ENCODE peak calls at places on chromosomes 5 and 9, in nine cellular contexts. One of them, this sample, is unnamed. For H3K4me1, the result is how much of the 10 kb centered on the place peaks cover.

GRCh38 chr5:23440703-23441102 is 66.7 kb upstream of the PRDM9 start:
- DNase-seq in CD8-positive, alpha-beta T cell: no peak
- DNase-seq in fibroblast of lung: no peak
- DNase-seq in GM23338: no peak
- DNase-seq in left ventricle myocardium inferior: no peak
- DNase-seq in K562: no peak
- DNase-seq in heart right ventricle: no peak
- DNase-seq in right lobe of liver: no peak
- DNase-seq in PC-3: peak
- DNase-seq in this sample: no peak

GRCh38 chr9:89891221-89892052 is 286.6 kb downstream of the GADD45G start:
- DNase-seq in CD8-positive, alpha-beta T cell: no peak
- DNase-seq in fibroblast of lung: peak
- DNase-seq in GM23338: no peak
- DNase-seq in left ventricle myocardium inferior: peak
- DNase-seq in K562: no peak
- DNase-seq in heart right ventricle: peak
- DNase-seq in right lobe of liver: peak
- DNase-seq in PC-3: no peak
- DNase-seq in this sample: peak

GRCh38 chr9:93598647-93599241 is 22.4 kb downstream of the PHF2 start:
- DNase-seq in CD8-positive, alpha-beta T cell: peak
- DNase-seq in fibroblast of lung: no peak
- DNase-seq in GM23338: no peak
- DNase-seq in left ventricle myocardium inferior: no peak
- DNase-seq in K562: no peak
- DNase-seq in heart right ventricle: no peak
- DNase-seq in right lobe of liver: peak
- DNase-seq in PC-3: no peak
- DNase-seq in this sample: no peak

GRCh38 chr9:82445556-82445955 is 457.0 kb downstream of the SPATA31D1 start:
- DNase-seq in CD8-positive, alpha-beta T cell: no peak
- DNase-seq in fibroblast of lung: no peak
- DNase-seq in GM23338: no peak
- DNase-seq in left ventricle myocardium inferior: no peak
- DNase-seq in K562: no peak
- DNase-seq in heart right ventricle: no peak
- DNase-seq in right lobe of liver: no peak
- DNase-seq in PC-3: no peak
- DNase-seq in this sample: no peak

GRCh38 chr9:17750285-17750684 is 171.4 kb downstream of the SH3GL2 start:
- DNase-seq in CD8-positive, alpha-beta T cell: no peak
- DNase-seq in fibroblast of lung: no peak
- DNase-seq in GM23338: no peak
- DNase-seq in left ventricle myocardium inferior: no peak
- DNase-seq in K562: no peak
- DNase-seq in heart right ventricle: no peak
- DNase-seq in right lobe of liver: no peak
- DNase-seq in PC-3: no peak
- DNase-seq in this sample: no peak

GRCh38 chr5:139745121-139745799 is 50.3 kb upstream of the PSD2 start:
- DNase-seq in CD8-positive, alpha-beta T cell: no peak
- DNase-seq in fibroblast of lung: peak
- DNase-seq in GM23338: no peak
- DNase-seq in left ventricle myocardium inferior: peak
- DNase-seq in K562: peak
- DNase-seq in heart right ventricle: peak
- DNase-seq in right lobe of liver: no peak
- DNase-seq in PC-3: peak
- DNase-seq in this sample: no peak

GRCh38 chr5:112863549-112863948 is 2.5 kb downstream of the SRP19 start:
- DNase-seq in CD8-positive, alpha-beta T cell: no peak
- DNase-seq in fibroblast of lung: no peak
- DNase-seq in GM23338: no peak
- DNase-seq in left ventricle myocardium inferior: no peak
- DNase-seq in K562: no peak
- DNase-seq in heart right ventricle: peak
- DNase-seq in right lobe of liver: peak
- DNase-seq in PC-3: no peak
- DNase-seq in this sample: no peak

GRCh38 chr9:96420468-96421219 is 2.5 kb upstream of the ZNF367 start:
- DNase-seq in CD8-positive, alpha-beta T cell: no peak
- DNase-seq in fibroblast of lung: peak
- DNase-seq in GM23338: peak
- DNase-seq in left ventricle myocardium inferior: no peak
- DNase-seq in K562: peak
- DNase-seq in heart right ventricle: no peak
- DNase-seq in right lobe of liver: peak
- DNase-seq in PC-3: peak
- DNase-seq in this sample: no peak

GRCh38 chr9:15482146-15482545 is 28.6 kb downstream of the PSIP1 start:
- DNase-seq in CD8-positive, alpha-beta T cell: no peak
- DNase-seq in fibroblast of lung: peak
- DNase-seq in GM23338: no peak
- DNase-seq in left ventricle myocardium inferior: no peak
- DNase-seq in K562: no peak
- DNase-seq in heart right ventricle: no peak
- DNase-seq in right lobe of liver: no peak
- DNase-seq in PC-3: no peak
- DNase-seq in this sample: no peak

GRCh38 chr5:100131161-100131560 is 404.0 kb upstream of the FAM174A start:
- DNase-seq in CD8-positive, alpha-beta T cell: no peak
- DNase-seq in fibroblast of lung: peak
- DNase-seq in GM23338: no peak
- DNase-seq in left ventricle myocardium inferior: no peak
- DNase-seq in K562: no peak
- DNase-seq in heart right ventricle: no peak
- DNase-seq in right lobe of liver: no peak
- DNase-seq in PC-3: no peak
- DNase-seq in this sample: no peak

GRCh38 chr5:169740435-169740834 is 103.4 kb downstream of the DOCK2 start:
- DNase-seq in CD8-positive, alpha-beta T cell: no peak
- DNase-seq in fibroblast of lung: no peak
- DNase-seq in GM23338: peak
- DNase-seq in left ventricle myocardium inferior: no peak
- DNase-seq in K562: no peak
- DNase-seq in heart right ventricle: no peak
- DNase-seq in right lobe of liver: no peak
- DNase-seq in PC-3: no peak
- DNase-seq in this sample: no peak

GRCh38 chr9:137814841-137815240 is 62.7 kb upstream of the CACNA1B start:
- DNase-seq in CD8-positive, alpha-beta T cell: no peak
- DNase-seq in fibroblast of lung: no peak
- DNase-seq in GM23338: no peak
- DNase-seq in left ventricle myocardium inferior: no peak
- DNase-seq in K562: no peak
- DNase-seq in heart right ventricle: no peak
- DNase-seq in right lobe of liver: no peak
- DNase-seq in PC-3: no peak
- DNase-seq in this sample: no peak

GRCh38 chr5:14671414-14671813 is 6.9 kb downstream of the OTULIN start:
- DNase-seq in CD8-positive, alpha-beta T cell: no peak
- DNase-seq in fibroblast of lung: no peak
- DNase-seq in GM23338: no peak
- DNase-seq in left ventricle myocardium inferior: no peak
- DNase-seq in K562: no peak
- DNase-seq in heart right ventricle: no peak
- DNase-seq in right lobe of liver: no peak
- DNase-seq in PC-3: peak
- DNase-seq in this sample: no peak

GRCh38 chr5:999724-1000123 is 8.9 kb upstream of the NKD2 start:
- DNase-seq in CD8-positive, alpha-beta T cell: no peak
- DNase-seq in fibroblast of lung: no peak
- DNase-seq in GM23338: no peak
- DNase-seq in left ventricle myocardium inferior: no peak
- DNase-seq in K562: no peak
- DNase-seq in heart right ventricle: no peak
- DNase-seq in right lobe of liver: no peak
- DNase-seq in PC-3: no peak
- DNase-seq in this sample: no peak

GRCh38 chr5:120734033-120734432 is 269.9 kb downstream of the PRR16 start:
- DNase-seq in CD8-positive, alpha-beta T cell: no peak
- DNase-seq in fibroblast of lung: no peak
- DNase-seq in GM23338: peak
- DNase-seq in left ventricle myocardium inferior: no peak
- DNase-seq in K562: no peak
- DNase-seq in heart right ventricle: peak
- DNase-seq in right lobe of liver: no peak
- DNase-seq in PC-3: no peak
- DNase-seq in this sample: no peak

GRCh38 chr9:128149001-128149701 is at the start of gene LCN2:
- DNase-seq in CD8-positive, alpha-beta T cell: no peak
- DNase-seq in fibroblast of lung: no peak
- DNase-seq in GM23338: no peak
- DNase-seq in left ventricle myocardium inferior: no peak
- DNase-seq in K562: no peak
- DNase-seq in heart right ventricle: no peak
- DNase-seq in right lobe of liver: peak
- DNase-seq in PC-3: peak
- DNase-seq in this sample: peak

GRCh38 chr9:4836676-4837075 is 43.9 kb downstream of the RCL1 start:
- DNase-seq in CD8-positive, alpha-beta T cell: no peak
- DNase-seq in fibroblast of lung: peak
- DNase-seq in GM23338: no peak
- DNase-seq in left ventricle myocardium inferior: no peak
- DNase-seq in K562: no peak
- DNase-seq in heart right ventricle: no peak
- DNase-seq in right lobe of liver: no peak
- DNase-seq in PC-3: no peak
- DNase-seq in this sample: no peak
- H3K27ac ChIP-seq in CD8-positive, alpha-beta T cell: no peak
- H3K27ac ChIP-seq in fibroblast of lung: no peak
- H3K27ac ChIP-seq in GM23338: no peak
- H3K27ac ChIP-seq in left ventricle myocardium inferior: no peak
- H3K27ac ChIP-seq in K562: no peak
- H3K27ac ChIP-seq in heart right ventricle: no peak
- H3K27ac ChIP-seq in right lobe of liver: no peak
- H3K27ac ChIP-seq in PC-3: peak
- H3K27ac ChIP-seq in this sample: no peak

DNA sequence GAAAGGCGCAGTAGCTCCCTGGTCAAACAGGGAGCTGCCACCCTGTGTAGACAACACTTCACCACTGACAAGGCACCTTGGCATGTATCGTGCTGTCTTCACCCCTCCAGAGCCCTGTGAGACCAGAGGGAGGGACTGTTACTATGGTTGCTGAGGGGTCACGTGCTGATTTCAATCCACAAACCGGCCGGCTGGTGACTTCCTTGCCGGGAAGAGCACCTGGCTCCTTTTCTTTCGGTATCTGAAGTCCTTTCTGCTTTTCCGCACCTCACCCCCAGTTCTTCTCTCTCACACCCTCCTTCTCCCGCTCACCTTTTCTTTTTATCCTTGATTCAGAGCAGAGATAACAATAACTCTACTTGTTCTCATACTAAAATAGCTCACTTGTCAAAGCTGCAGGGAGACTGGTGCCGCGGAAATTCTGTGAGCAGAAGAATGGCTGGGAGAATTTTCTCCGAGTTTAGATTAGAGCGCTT is 327.2 kb downstream of the ZSWIM6 start:
- DNase-seq in CD8-positive, alpha-beta T cell: no peak
- DNase-seq in fibroblast of lung: no peak
- DNase-seq in GM23338: peak
- DNase-seq in left ventricle myocardium inferior: peak
- DNase-seq in K562: no peak
- DNase-seq in heart right ventricle: no peak
- DNase-seq in right lobe of liver: no peak
- DNase-seq in PC-3: no peak
- DNase-seq in this sample: no peak
- H3K4me3 ChIP-seq in CD8-positive, alpha-beta T cell: no peak
- H3K4me3 ChIP-seq in fibroblast of lung: no peak
- H3K4me3 ChIP-seq in GM23338: peak
- H3K4me3 ChIP-seq in left ventricle myocardium inferior: peak
- H3K4me3 ChIP-seq in K562: no peak
- H3K4me3 ChIP-seq in heart right ventricle: no peak
- H3K4me3 ChIP-seq in right lobe of liver: no peak
- H3K4me3 ChIP-seq in PC-3: no peak
- H3K4me3 ChIP-seq in this sample: no peak

DNA sequence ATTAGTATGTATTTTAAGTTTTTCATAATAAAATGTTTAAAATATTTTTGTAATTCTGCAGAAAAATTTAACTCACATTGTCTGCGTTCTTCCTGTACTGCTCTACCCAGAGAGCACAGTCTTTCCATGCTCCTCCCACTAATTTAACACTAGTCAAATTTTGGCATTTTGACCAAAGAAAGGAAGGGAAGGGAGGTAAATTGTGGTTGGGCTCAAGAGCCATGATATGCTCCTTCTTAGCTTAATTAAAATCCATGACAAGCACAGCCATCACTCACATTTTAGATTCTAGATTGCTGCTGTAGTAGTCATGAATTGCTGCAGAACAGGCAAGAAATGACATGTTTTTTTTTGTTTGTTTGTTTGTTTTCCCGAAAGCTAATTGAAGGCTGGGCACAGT is 98.4 kb downstream of the NLN start:
- DNase-seq in CD8-positive, alpha-beta T cell: no peak
- DNase-seq in fibroblast of lung: no peak
- DNase-seq in GM23338: no peak
- DNase-seq in left ventricle myocardium inferior: no peak
- DNase-seq in K562: no peak
- DNase-seq in heart right ventricle: no peak
- DNase-seq in right lobe of liver: no peak
- DNase-seq in PC-3: no peak
- DNase-seq in this sample: no peak
- H3K4me1 ChIP-seq in CD8-positive, alpha-beta T cell: under half
- H3K4me1 ChIP-seq in fibroblast of lung: under half
- H3K4me1 ChIP-seq in GM23338: under half
- H3K4me1 ChIP-seq in left ventricle myocardium inferior: under half
- H3K4me1 ChIP-seq in K562: under half
- H3K4me1 ChIP-seq in heart right ventricle: under half
- H3K4me1 ChIP-seq in right lobe of liver: under half
- H3K4me1 ChIP-seq in PC-3: under half
- H3K4me1 ChIP-seq in this sample: under half

GRCh38 chr9:27337833-27338526 is 41.0 kb upstream of the EQTN start:
- DNase-seq in CD8-positive, alpha-beta T cell: no peak
- DNase-seq in fibroblast of lung: no peak
- DNase-seq in GM23338: no peak
- DNase-seq in left ventricle myocardium inferior: no peak
- DNase-seq in K562: peak
- DNase-seq in heart right ventricle: no peak
- DNase-seq in right lobe of liver: no peak
- DNase-seq in PC-3: no peak
- DNase-seq in this sample: no peak

GRCh38 chr9:27339661-27340295 is 42.8 kb upstream of the EQTN start:
- DNase-seq in CD8-positive, alpha-beta T cell: no peak
- DNase-seq in fibroblast of lung: no peak
- DNase-seq in GM23338: no peak
- DNase-seq in left ventricle myocardium inferior: no peak
- DNase-seq in K562: no peak
- DNase-seq in heart right ventricle: no peak
- DNase-seq in right lobe of liver: no peak
- DNase-seq in PC-3: no peak
- DNase-seq in this sample: no peak

GRCh38 chr9:27341545-27342294 is 44.8 kb upstream of the EQTN start:
- DNase-seq in CD8-positive, alpha-beta T cell: no peak
- DNase-seq in fibroblast of lung: no peak
- DNase-seq in GM23338: no peak
- DNase-seq in left ventricle myocardium inferior: no peak
- DNase-seq in K562: no peak
- DNase-seq in heart right ventricle: no peak
- DNase-seq in right lobe of liver: no peak
- DNase-seq in PC-3: no peak
- DNase-seq in this sample: no peak

GRCh38 chr9:27338527-27338903 is 41.6 kb upstream of the EQTN start:
- DNase-seq in CD8-positive, alpha-beta T cell: no peak
- DNase-seq in fibroblast of lung: no peak
- DNase-seq in GM23338: no peak
- DNase-seq in left ventricle myocardium inferior: no peak
- DNase-seq in K562: no peak
- DNase-seq in heart right ventricle: no peak
- DNase-seq in right lobe of liver: no peak
- DNase-seq in PC-3: no peak
- DNase-seq in this sample: no peak

GRCh38 chr9:27340876-27341540 is 44.1 kb upstream of the EQTN start:
- DNase-seq in CD8-positive, alpha-beta T cell: no peak
- DNase-seq in fibroblast of lung: no peak
- DNase-seq in GM23338: peak
- DNase-seq in left ventricle myocardium inferior: no peak
- DNase-seq in K562: no peak
- DNase-seq in heart right ventricle: no peak
- DNase-seq in right lobe of liver: no peak
- DNase-seq in PC-3: no peak
- DNase-seq in this sample: no peak
- H3K27ac ChIP-seq in CD8-positive, alpha-beta T cell: no peak
- H3K27ac ChIP-seq in fibroblast of lung: no peak
- H3K27ac ChIP-seq in GM23338: no peak
- H3K27ac ChIP-seq in left ventricle myocardium inferior: no peak
- H3K27ac ChIP-seq in K562: no peak
- H3K27ac ChIP-seq in heart right ventricle: no peak
- H3K27ac ChIP-seq in right lobe of liver: no peak
- H3K27ac ChIP-seq in PC-3: no peak
- H3K27ac ChIP-seq in this sample: peak